ENCODE peak calls at places on chromosomes 4 and X, in nine cellular contexts. One of them, this sample, is unnamed.

GRCh38 chr4:95267081-95267480 is 281.7 kb downstream of the UNC5C start:
- ATAC-seq in central memory CD8-positive, alpha-beta T cell: no peak
- ATAC-seq in upper lobe of left lung: no peak
- ATAC-seq in foreskin keratinocyte: peak; percentile 91
- ATAC-seq in stimulated activated memory B cell treated with anti-CD40 and anti-IgM and Interleukin-4, amounts not matched to agents 10 μg/mL and 1 μg/mL and 100 μg/mL, for 72 hours: no peak
- ATAC-seq in activated CD8-positive, alpha-beta T cell treated with anti-CD3 and anti-CD28 coated beads for 36 hours: no peak
- ATAC-seq in natural killer cell: no peak
- ATAC-seq in activated naive CD8-positive, alpha-beta T cell treated with anti-CD3 and anti-CD28 coated beads, Interleukin-2, amount 50 U/mL, for 24 hours: no peak
- ATAC-seq in CD8-positive, alpha-beta T cell: no peak
- ATAC-seq in this sample: no peak

GRCh38 chr4:8188743-8189550 is 10.1 kb upstream of the SH3TC1 start:
- ATAC-seq in central memory CD8-positive, alpha-beta T cell: no peak
- ATAC-seq in upper lobe of left lung: no peak
- ATAC-seq in foreskin keratinocyte: peak; percentile 89
- ATAC-seq in stimulated activated memory B cell treated with anti-CD40 and anti-IgM and Interleukin-4, amounts not matched to agents 10 μg/mL and 1 μg/mL and 100 μg/mL, for 72 hours: no peak
- ATAC-seq in activated CD8-positive, alpha-beta T cell treated with anti-CD3 and anti-CD28 coated beads for 36 hours: no peak
- ATAC-seq in natural killer cell: no peak
- ATAC-seq in activated naive CD8-positive, alpha-beta T cell treated with anti-CD3 and anti-CD28 coated beads, Interleukin-2, amount 50 U/mL, for 24 hours: no peak
- ATAC-seq in CD8-positive, alpha-beta T cell: no peak
- ATAC-seq in this sample: peak; percentile 88

GRCh38 chr4:161237495-161237894 is 926.3 kb downstream of the FSTL5 start:
- ATAC-seq in central memory CD8-positive, alpha-beta T cell: no peak
- ATAC-seq in upper lobe of left lung: no peak
- ATAC-seq in foreskin keratinocyte: no peak
- ATAC-seq in stimulated activated memory B cell treated with anti-CD40 and anti-IgM and Interleukin-4, amounts not matched to agents 10 μg/mL and 1 μg/mL and 100 μg/mL, for 72 hours: no peak
- ATAC-seq in activated CD8-positive, alpha-beta T cell treated with anti-CD3 and anti-CD28 coated beads for 36 hours: no peak
- ATAC-seq in natural killer cell: no peak
- ATAC-seq in activated naive CD8-positive, alpha-beta T cell treated with anti-CD3 and anti-CD28 coated beads, Interleukin-2, amount 50 U/mL, for 24 hours: no peak
- ATAC-seq in CD8-positive, alpha-beta T cell: no peak
- ATAC-seq in this sample: no peak

GRCh38 chr4:138953962-138954371 is 61.6 kb upstream of the NOCT start:
- ATAC-seq in central memory CD8-positive, alpha-beta T cell: no peak
- ATAC-seq in upper lobe of left lung: peak; percentile 84
- ATAC-seq in foreskin keratinocyte: peak; percentile 9
- ATAC-seq in stimulated activated memory B cell treated with anti-CD40 and anti-IgM and Interleukin-4, amounts not matched to agents 10 μg/mL and 1 μg/mL and 100 μg/mL, for 72 hours: no peak
- ATAC-seq in activated CD8-positive, alpha-beta T cell treated with anti-CD3 and anti-CD28 coated beads for 36 hours: no peak
- ATAC-seq in natural killer cell: no peak
- ATAC-seq in activated naive CD8-positive, alpha-beta T cell treated with anti-CD3 and anti-CD28 coated beads, Interleukin-2, amount 50 U/mL, for 24 hours: no peak
- ATAC-seq in CD8-positive, alpha-beta T cell: no peak
- ATAC-seq in this sample: no peak

GRCh38 chr4:81814909-81815539 is 343.3 kb upstream of the RASGEF1B start:
- ATAC-seq in central memory CD8-positive, alpha-beta T cell: no peak
- ATAC-seq in upper lobe of left lung: peak; percentile 78
- ATAC-seq in foreskin keratinocyte: no peak
- ATAC-seq in stimulated activated memory B cell treated with anti-CD40 and anti-IgM and Interleukin-4, amounts not matched to agents 10 μg/mL and 1 μg/mL and 100 μg/mL, for 72 hours: no peak
- ATAC-seq in activated CD8-positive, alpha-beta T cell treated with anti-CD3 and anti-CD28 coated beads for 36 hours: no peak
- ATAC-seq in natural killer cell: no peak
- ATAC-seq in activated naive CD8-positive, alpha-beta T cell treated with anti-CD3 and anti-CD28 coated beads, Interleukin-2, amount 50 U/mL, for 24 hours: no peak
- ATAC-seq in CD8-positive, alpha-beta T cell: no peak
- ATAC-seq in this sample: no peak

GRCh38 chrX:150454083-150454482 is 91.0 kb downstream of the MAMLD1 start:
- ATAC-seq in central memory CD8-positive, alpha-beta T cell: no peak
- ATAC-seq in upper lobe of left lung: no peak
- ATAC-seq in foreskin keratinocyte: no peak
- ATAC-seq in stimulated activated memory B cell treated with anti-CD40 and anti-IgM and Interleukin-4, amounts not matched to agents 10 μg/mL and 1 μg/mL and 100 μg/mL, for 72 hours: no peak
- ATAC-seq in activated CD8-positive, alpha-beta T cell treated with anti-CD3 and anti-CD28 coated beads for 36 hours: no peak
- ATAC-seq in natural killer cell: peak; percentile 10
- ATAC-seq in activated naive CD8-positive, alpha-beta T cell treated with anti-CD3 and anti-CD28 coated beads, Interleukin-2, amount 50 U/mL, for 24 hours: no peak
- ATAC-seq in CD8-positive, alpha-beta T cell: no peak
- ATAC-seq in this sample: no peak

GRCh38 chrX:54043696-54044125 is 562 bp downstream of the PHF8 start:
- ATAC-seq in central memory CD8-positive, alpha-beta T cell: peak; percentile 20
- ATAC-seq in upper lobe of left lung: peak; percentile 75
- ATAC-seq in foreskin keratinocyte: peak; percentile 1
- ATAC-seq in stimulated activated memory B cell treated with anti-CD40 and anti-IgM and Interleukin-4, amounts not matched to agents 10 μg/mL and 1 μg/mL and 100 μg/mL, for 72 hours: peak; percentile 21
- ATAC-seq in activated CD8-positive, alpha-beta T cell treated with anti-CD3 and anti-CD28 coated beads for 36 hours: no peak
- ATAC-seq in natural killer cell: peak; percentile 7
- ATAC-seq in activated naive CD8-positive, alpha-beta T cell treated with anti-CD3 and anti-CD28 coated beads, Interleukin-2, amount 50 U/mL, for 24 hours: no peak
- ATAC-seq in CD8-positive, alpha-beta T cell: no peak
- ATAC-seq in this sample: peak; percentile 40

GRCh38 chr4:2800691-2801596 is 8.1 kb downstream of the SH3BP2 start:
- ATAC-seq in central memory CD8-positive, alpha-beta T cell: no peak
- ATAC-seq in upper lobe of left lung: peak; percentile 79
- ATAC-seq in foreskin keratinocyte: no peak
- ATAC-seq in stimulated activated memory B cell treated with anti-CD40 and anti-IgM and Interleukin-4, amounts not matched to agents 10 μg/mL and 1 μg/mL and 100 μg/mL, for 72 hours: peak; percentile 83
- ATAC-seq in activated CD8-positive, alpha-beta T cell treated with anti-CD3 and anti-CD28 coated beads for 36 hours: peak; percentile 40
- ATAC-seq in natural killer cell: peak; percentile 18
- ATAC-seq in activated naive CD8-positive, alpha-beta T cell treated with anti-CD3 and anti-CD28 coated beads, Interleukin-2, amount 50 U/mL, for 24 hours: peak; percentile 59
- ATAC-seq in CD8-positive, alpha-beta T cell: no peak
- ATAC-seq in this sample: no peak

GRCh38 chr4:7960017-7960789 is 20.5 kb upstream of the AFAP1 start:
- ATAC-seq in central memory CD8-positive, alpha-beta T cell: no peak
- ATAC-seq in upper lobe of left lung: peak; percentile 31
- ATAC-seq in foreskin keratinocyte: peak; percentile 70
- ATAC-seq in stimulated activated memory B cell treated with anti-CD40 and anti-IgM and Interleukin-4, amounts not matched to agents 10 μg/mL and 1 μg/mL and 100 μg/mL, for 72 hours: no peak
- ATAC-seq in activated CD8-positive, alpha-beta T cell treated with anti-CD3 and anti-CD28 coated beads for 36 hours: peak; percentile 61
- ATAC-seq in natural killer cell: no peak
- ATAC-seq in activated naive CD8-positive, alpha-beta T cell treated with anti-CD3 and anti-CD28 coated beads, Interleukin-2, amount 50 U/mL, for 24 hours: peak; percentile 73
- ATAC-seq in CD8-positive, alpha-beta T cell: no peak
- ATAC-seq in this sample: peak; percentile 65

GRCh38 chrX:47218920-47219815 is 687 bp downstream of the CDK16 start:
- ATAC-seq in central memory CD8-positive, alpha-beta T cell: no peak
- ATAC-seq in upper lobe of left lung: peak; percentile 39
- ATAC-seq in foreskin keratinocyte: no peak
- ATAC-seq in stimulated activated memory B cell treated with anti-CD40 and anti-IgM and Interleukin-4, amounts not matched to agents 10 μg/mL and 1 μg/mL and 100 μg/mL, for 72 hours: peak; percentile 2
- ATAC-seq in activated CD8-positive, alpha-beta T cell treated with anti-CD3 and anti-CD28 coated beads for 36 hours: no peak
- ATAC-seq in natural killer cell: no peak
- ATAC-seq in activated naive CD8-positive, alpha-beta T cell treated with anti-CD3 and anti-CD28 coated beads, Interleukin-2, amount 50 U/mL, for 24 hours: no peak
- ATAC-seq in CD8-positive, alpha-beta T cell: no peak
- ATAC-seq in this sample: peak; percentile 3

GRCh38 chr4:25246680-25247611 is 13.1 kb downstream of the PI4K2B start:
- ATAC-seq in central memory CD8-positive, alpha-beta T cell: no peak
- ATAC-seq in upper lobe of left lung: peak; percentile 24
- ATAC-seq in foreskin keratinocyte: no peak
- ATAC-seq in stimulated activated memory B cell treated with anti-CD40 and anti-IgM and Interleukin-4, amounts not matched to agents 10 μg/mL and 1 μg/mL and 100 μg/mL, for 72 hours: peak; percentile 20
- ATAC-seq in activated CD8-positive, alpha-beta T cell treated with anti-CD3 and anti-CD28 coated beads for 36 hours: no peak
- ATAC-seq in natural killer cell: no peak
- ATAC-seq in activated naive CD8-positive, alpha-beta T cell treated with anti-CD3 and anti-CD28 coated beads, Interleukin-2, amount 50 U/mL, for 24 hours: no peak
- ATAC-seq in CD8-positive, alpha-beta T cell: no peak
- ATAC-seq in this sample: peak; percentile 20

GRCh38 chr4:92129408-92129994 is 174.3 kb upstream of the GRID2 start:
- ATAC-seq in central memory CD8-positive, alpha-beta T cell: no peak
- ATAC-seq in upper lobe of left lung: peak; percentile 29
- ATAC-seq in foreskin keratinocyte: no peak
- ATAC-seq in stimulated activated memory B cell treated with anti-CD40 and anti-IgM and Interleukin-4, amounts not matched to agents 10 μg/mL and 1 μg/mL and 100 μg/mL, for 72 hours: no peak
- ATAC-seq in activated CD8-positive, alpha-beta T cell treated with anti-CD3 and anti-CD28 coated beads for 36 hours: no peak
- ATAC-seq in natural killer cell: no peak
- ATAC-seq in activated naive CD8-positive, alpha-beta T cell treated with anti-CD3 and anti-CD28 coated beads, Interleukin-2, amount 50 U/mL, for 24 hours: no peak
- ATAC-seq in CD8-positive, alpha-beta T cell: no peak
- ATAC-seq in this sample: no peak

GRCh38 chr4:185576314-185576713 is 41.0 kb upstream of the PDLIM3 start:
- ATAC-seq in central memory CD8-positive, alpha-beta T cell: no peak
- ATAC-seq in upper lobe of left lung: no peak
- ATAC-seq in foreskin keratinocyte: no peak
- ATAC-seq in stimulated activated memory B cell treated with anti-CD40 and anti-IgM and Interleukin-4, amounts not matched to agents 10 μg/mL and 1 μg/mL and 100 μg/mL, for 72 hours: no peak
- ATAC-seq in activated CD8-positive, alpha-beta T cell treated with anti-CD3 and anti-CD28 coated beads for 36 hours: no peak
- ATAC-seq in natural killer cell: no peak
- ATAC-seq in activated naive CD8-positive, alpha-beta T cell treated with anti-CD3 and anti-CD28 coated beads, Interleukin-2, amount 50 U/mL, for 24 hours: no peak
- ATAC-seq in CD8-positive, alpha-beta T cell: no peak
- ATAC-seq in this sample: no peak

GRCh38 chr4:129095811-129096454 is at the start of gene C4orf33:
- ATAC-seq in central memory CD8-positive, alpha-beta T cell: peak; percentile 29
- ATAC-seq in upper lobe of left lung: peak; percentile 77
- ATAC-seq in foreskin keratinocyte: peak; percentile 63
- ATAC-seq in stimulated activated memory B cell treated with anti-CD40 and anti-IgM and Interleukin-4, amounts not matched to agents 10 μg/mL and 1 μg/mL and 100 μg/mL, for 72 hours: peak; percentile 69
- ATAC-seq in activated CD8-positive, alpha-beta T cell treated with anti-CD3 and anti-CD28 coated beads for 36 hours: peak; percentile 71
- ATAC-seq in natural killer cell: peak; percentile 40
- ATAC-seq in activated naive CD8-positive, alpha-beta T cell treated with anti-CD3 and anti-CD28 coated beads, Interleukin-2, amount 50 U/mL, for 24 hours: peak; percentile 50
- ATAC-seq in CD8-positive, alpha-beta T cell: peak; percentile 42
- ATAC-seq in this sample: peak; percentile 47

GRCh38 chr4:74120086-74120485 is 21.1 kb upstream of the CXCL2 start:
- ATAC-seq in central memory CD8-positive, alpha-beta T cell: no peak
- ATAC-seq in upper lobe of left lung: no peak
- ATAC-seq in foreskin keratinocyte: no peak
- ATAC-seq in stimulated activated memory B cell treated with anti-CD40 and anti-IgM and Interleukin-4, amounts not matched to agents 10 μg/mL and 1 μg/mL and 100 μg/mL, for 72 hours: no peak
- ATAC-seq in activated CD8-positive, alpha-beta T cell treated with anti-CD3 and anti-CD28 coated beads for 36 hours: no peak
- ATAC-seq in natural killer cell: no peak
- ATAC-seq in activated naive CD8-positive, alpha-beta T cell treated with anti-CD3 and anti-CD28 coated beads, Interleukin-2, amount 50 U/mL, for 24 hours: no peak
- ATAC-seq in CD8-positive, alpha-beta T cell: no peak
- ATAC-seq in this sample: no peak

GRCh38 chr4:78726575-78726974 is 49.6 kb upstream of the BMP2K start:
- ATAC-seq in central memory CD8-positive, alpha-beta T cell: no peak
- ATAC-seq in upper lobe of left lung: no peak
- ATAC-seq in foreskin keratinocyte: no peak
- ATAC-seq in stimulated activated memory B cell treated with anti-CD40 and anti-IgM and Interleukin-4, amounts not matched to agents 10 μg/mL and 1 μg/mL and 100 μg/mL, for 72 hours: no peak
- ATAC-seq in activated CD8-positive, alpha-beta T cell treated with anti-CD3 and anti-CD28 coated beads for 36 hours: no peak
- ATAC-seq in natural killer cell: no peak
- ATAC-seq in activated naive CD8-positive, alpha-beta T cell treated with anti-CD3 and anti-CD28 coated beads, Interleukin-2, amount 50 U/mL, for 24 hours: no peak
- ATAC-seq in CD8-positive, alpha-beta T cell: no peak
- ATAC-seq in this sample: no peak

GRCh38 chr4:61549356-61549755 is 349.2 kb downstream of the ADGRL3 start:
- ATAC-seq in central memory CD8-positive, alpha-beta T cell: no peak
- ATAC-seq in upper lobe of left lung: no peak
- ATAC-seq in foreskin keratinocyte: no peak
- ATAC-seq in stimulated activated memory B cell treated with anti-CD40 and anti-IgM and Interleukin-4, amounts not matched to agents 10 μg/mL and 1 μg/mL and 100 μg/mL, for 72 hours: no peak
- ATAC-seq in activated CD8-positive, alpha-beta T cell treated with anti-CD3 and anti-CD28 coated beads for 36 hours: no peak
- ATAC-seq in natural killer cell: no peak
- ATAC-seq in activated naive CD8-positive, alpha-beta T cell treated with anti-CD3 and anti-CD28 coated beads, Interleukin-2, amount 50 U/mL, for 24 hours: no peak
- ATAC-seq in CD8-positive, alpha-beta T cell: no peak
- ATAC-seq in this sample: no peak

GRCh38 chr4:40311811-40312346 is 23.3 kb upstream of the CHRNA9 start:
- ATAC-seq in central memory CD8-positive, alpha-beta T cell: no peak
- ATAC-seq in upper lobe of left lung: no peak
- ATAC-seq in foreskin keratinocyte: no peak
- ATAC-seq in stimulated activated memory B cell treated with anti-CD40 and anti-IgM and Interleukin-4, amounts not matched to agents 10 μg/mL and 1 μg/mL and 100 μg/mL, for 72 hours: no peak
- ATAC-seq in activated CD8-positive, alpha-beta T cell treated with anti-CD3 and anti-CD28 coated beads for 36 hours: peak; percentile 22
- ATAC-seq in natural killer cell: no peak
- ATAC-seq in activated naive CD8-positive, alpha-beta T cell treated with anti-CD3 and anti-CD28 coated beads, Interleukin-2, amount 50 U/mL, for 24 hours: no peak
- ATAC-seq in CD8-positive, alpha-beta T cell: no peak
- ATAC-seq in this sample: peak; percentile 55

GRCh38 chr4:71945791-71946190 is 86.0 kb upstream of the NPFFR2 start:
- ATAC-seq in central memory CD8-positive, alpha-beta T cell: no peak
- ATAC-seq in upper lobe of left lung: no peak
- ATAC-seq in foreskin keratinocyte: no peak
- ATAC-seq in stimulated activated memory B cell treated with anti-CD40 and anti-IgM and Interleukin-4, amounts not matched to agents 10 μg/mL and 1 μg/mL and 100 μg/mL, for 72 hours: no peak
- ATAC-seq in activated CD8-positive, alpha-beta T cell treated with anti-CD3 and anti-CD28 coated beads for 36 hours: no peak
- ATAC-seq in natural killer cell: no peak
- ATAC-seq in activated naive CD8-positive, alpha-beta T cell treated with anti-CD3 and anti-CD28 coated beads, Interleukin-2, amount 50 U/mL, for 24 hours: no peak
- ATAC-seq in CD8-positive, alpha-beta T cell: no peak
- ATAC-seq in this sample: no peak

GRCh38 chr4:183154701-183155391 is 55.8 kb downstream of the WWC2 start:
- ATAC-seq in central memory CD8-positive, alpha-beta T cell: no peak
- ATAC-seq in upper lobe of left lung: no peak
- ATAC-seq in foreskin keratinocyte: no peak
- ATAC-seq in stimulated activated memory B cell treated with anti-CD40 and anti-IgM and Interleukin-4, amounts not matched to agents 10 μg/mL and 1 μg/mL and 100 μg/mL, for 72 hours: no peak
- ATAC-seq in activated CD8-positive, alpha-beta T cell treated with anti-CD3 and anti-CD28 coated beads for 36 hours: no peak
- ATAC-seq in natural killer cell: no peak
- ATAC-seq in activated naive CD8-positive, alpha-beta T cell treated with anti-CD3 and anti-CD28 coated beads, Interleukin-2, amount 50 U/mL, for 24 hours: no peak
- ATAC-seq in CD8-positive, alpha-beta T cell: no peak
- ATAC-seq in this sample: no peak